ENCODE peak calls at places on chromosomes 16 and 17, in eight cellular contexts. M is adrenal gland; B is PC-3; O is keratinocyte; Q is adipocyte; Y is CD8-positive, alpha-beta T cell; F is stomach; C is cardiac muscle cell. Z is an unnamed sample.
A peak's percentile ranks its signal among the peaks of the same experiment; 100 is the strongest.

GRCh38 chr17:82698974-82699442 is 510 bp upstream of the RAB40B start:
- DNase-seq in M (peak; percentile 41), B (no peak), O (no peak), F (no peak), Q (no peak), Y (no peak), C (no peak), Z (no peak)

GRCh38 chr17:60390881-60391418 is 983 bp downstream of the USP32 start:
- DNase-seq in O (no peak), Y (peak; percentile 26), F (peak; percentile 30), M (peak; percentile 42), B (peak; percentile 47), Q (peak; percentile 78), C (peak; percentile 59), Z (peak; percentile 38)

GRCh38 chr17:55605705-55606104 is 94.5 kb upstream of the SMIM36 start:
- DNase-seq in Q (peak; percentile 10), Y (no peak), F (no peak), B (no peak), O (no peak), C (no peak), M (no peak), Z (no peak)

GRCh38 chr17:61007980-61008379 is 330.3 kb downstream of the BCAS3 start:
- DNase-seq in M (no peak), O (no peak), Q (no peak), C (peak; percentile 14), F (peak; percentile 25), B (no peak), Y (no peak), Z (no peak)

GRCh38 chr16:73697336-73697735 is 599.3 kb upstream of the PSMD7 start:
- DNase-seq in Y (no peak), F (no peak), C (no peak), M (no peak), B (no peak), O (peak; percentile 15), Q (no peak), Z (no peak)

GRCh38 chr16:23374721-23375120 is 72.6 kb downstream of the SCNN1B start:
- DNase-seq in M (no peak), O (no peak), F (peak; percentile 67), Q (no peak), B (peak; percentile 35), Y (no peak), C (no peak), Z (no peak)

GRCh38 chr17:71085238-71086033 is 916.1 kb downstream of the KCNJ2 start:
- DNase-seq in C (peak; percentile 60), F (peak; percentile 27), Y (no peak), O (no peak), Q (no peak), M (no peak), B (peak; percentile 46), Z (no peak)

GRCh38 chr17:13311301-13311700 is 290.4 kb downstream of the HS3ST3A1 start:
- DNase-seq in Y (no peak), M (no peak), C (no peak), B (no peak), Q (peak; percentile 88), F (no peak), O (no peak), Z (no peak)

GRCh38 chr17:61410100-61410551 is 10.5 kb downstream of the TBX2 start:
- DNase-seq in F (no peak), O (no peak), C (no peak), B (no peak), Q (peak; percentile 27), M (no peak), Y (no peak), Z (no peak)

GRCh38 chr17:41665566-41666335 is 22.9 kb upstream of the EIF1 start:
- DNase-seq in Y (peak; percentile 84), C (peak; percentile 89), O (no peak), F (peak; percentile 93), Q (peak; percentile 93), B (peak; percentile 86), M (peak; percentile 86), Z (peak; percentile 88)

GRCh38 chr17:27492470-27492869 is 36.2 kb downstream of the KSR1 start:
- DNase-seq in M (no peak), Q (no peak), O (no peak), C (no peak), B (no peak), Y (no peak), F (no peak), Z (no peak)

GRCh38 chr17:78596871-78597635 is 19.9 kb upstream of the DNAH17 start:
- DNase-seq in Y (no peak), Q (no peak), B (no peak), O (no peak), F (no peak), M (no peak), C (no peak), Z (no peak)

GRCh38 chr17:18129041-18129502 is 20.5 kb downstream of the MYO15A start:
- DNase-seq in Q (no peak), F (peak; percentile 77), C (no peak), O (no peak), B (peak; percentile 87), Y (no peak), M (no peak), Z (no peak)

GRCh38 chr17:15967706-15968399 is 22.9 kb downstream of the ADORA2B start:
- DNase-seq in B (no peak), C (no peak), Q (no peak), F (no peak), Y (no peak), O (no peak), M (peak; percentile 0), Z (no peak)

GRCh38 chr17:61519754-61520440 is 67.7 kb downstream of the TBX4 start:
- DNase-seq in F (no peak), Y (no peak), M (no peak), O (no peak), C (no peak), Q (no peak), B (no peak), Z (no peak)

GRCh38 chr16:3609895-3610697 is 1.3 kb downstream of the SLX4 start:
- DNase-seq in Q (no peak), O (no peak), C (no peak), F (no peak), Y (no peak), M (no peak), B (no peak), Z (no peak)

GRCh38 chr16:84526794-84527485 is 22.5 kb upstream of the MEAK7 start:
- DNase-seq in Y (no peak), O (no peak), Q (no peak), C (no peak), F (no peak), B (no peak), M (peak; percentile 61), Z (no peak)

GRCh38 chr16:27685802-27686201 is 135.9 kb downstream of the KATNIP start:
- DNase-seq in F (no peak), Q (no peak), Y (no peak), C (no peak), O (no peak), B (no peak), M (no peak), Z (no peak)

DNA sequence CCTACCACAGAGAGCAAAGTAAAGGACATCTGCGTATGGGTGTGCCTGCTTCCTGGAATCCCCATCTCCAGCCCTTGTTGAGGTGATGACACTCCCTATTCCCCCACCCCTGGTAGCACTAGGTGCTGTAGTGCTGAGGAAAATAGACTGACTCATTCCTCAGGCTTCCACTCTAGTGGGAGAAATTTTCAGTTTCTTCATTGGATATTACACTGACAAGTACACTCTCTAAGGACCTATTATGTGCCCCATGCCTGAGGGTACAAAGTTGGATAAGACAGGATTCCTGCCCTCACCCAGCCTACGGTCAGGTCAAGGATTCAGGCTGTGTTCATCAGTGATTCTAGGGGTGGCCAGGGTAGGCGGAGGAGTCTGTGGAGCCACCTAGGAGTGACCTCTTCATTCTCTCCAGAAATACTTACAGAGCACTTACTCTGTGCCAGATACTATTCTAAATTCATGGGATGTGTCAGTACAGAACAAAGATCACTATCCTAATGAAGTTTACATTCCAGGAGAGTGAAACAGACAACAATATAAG is 4.5 kb upstream of the ZC3H7A start:
- DNase-seq in Q (peak; percentile 39), O (no peak), Y (no peak), F (no peak), B (peak; percentile 4), M (no peak), C (no peak), Z (no peak)
- H3K36me3 ChIP-seq in Q (no peaks in the 10 kb centered on the region), O (no peaks in the 10 kb centered on the region), Y (no peaks in the 10 kb centered on the region), F (no peaks in the 10 kb centered on the region), B (no peaks in the 10 kb centered on the region), M (no peaks in the 10 kb centered on the region), C (no peaks in the 10 kb centered on the region), Z (no peaks in the 10 kb centered on the region)

GRCh38 chr17:47615766-47616424 is 33.8 kb upstream of the KPNB1 start:
- DNase-seq in Q (peak; percentile 88), C (peak; percentile 69), B (peak; percentile 92), M (no peak), O (no peak), Y (no peak), F (no peak), Z (peak; percentile 48)
- H3K36me3 ChIP-seq in Q (peaks cover 69% of the 10 kb centered on the region), C (peaks cover 61% of the 10 kb centered on the region), B (peaks cover 53% of the 10 kb centered on the region), M (peaks cover 81% of the 10 kb centered on the region), O (peaks cover 17% of the 10 kb centered on the region), Y (peaks cover 13% of the 10 kb centered on the region), F (peaks cover 84% of the 10 kb centered on the region), Z (peaks cover 29% of the 10 kb centered on the region)

GRCh38 chr17:43814026-43814425 is 18.9 kb downstream of the MPP3 start:
- DNase-seq in F (no peak), Y (no peak), Q (no peak), C (no peak), O (no peak), M (no peak), B (no peak), Z (no peak)

GRCh38 chr17:43812396-43813265 is 20.3 kb downstream of the MPP3 start:
- DNase-seq in M (no peak), Q (no peak), B (no peak), O (no peak), C (no peak), F (no peak), Y (no peak), Z (no peak)

GRCh38 chr17:43814714-43815113 is 18.2 kb downstream of the MPP3 start:
- DNase-seq in C (no peak), M (no peak), Q (peak; percentile 87), F (no peak), O (no peak), Y (no peak), B (peak; percentile 76), Z (no peak)

GRCh38 chr17:43810823-43811222 is 22.1 kb downstream of the MPP3 start:
- DNase-seq in C (no peak), B (no peak), F (no peak), Y (no peak), O (no peak), Q (no peak), M (no peak), Z (no peak)

GRCh38 chr17:43813386-43813785 is 19.6 kb downstream of the MPP3 start:
- DNase-seq in F (no peak), O (no peak), B (no peak), C (no peak), Y (no peak), Q (no peak), M (no peak), Z (no peak)
- H3K36me3 ChIP-seq in F (peaks cover 75% of the 10 kb centered on the region), O (peaks cover 26% of the 10 kb centered on the region), B (peaks cover 27% of the 10 kb centered on the region), C (no peaks in the 10 kb centered on the region), Y (no peaks in the 10 kb centered on the region), Q (peaks cover 59% of the 10 kb centered on the region), M (peaks cover 3% of the 10 kb centered on the region), Z (no peaks in the 10 kb centered on the region)

DNA sequence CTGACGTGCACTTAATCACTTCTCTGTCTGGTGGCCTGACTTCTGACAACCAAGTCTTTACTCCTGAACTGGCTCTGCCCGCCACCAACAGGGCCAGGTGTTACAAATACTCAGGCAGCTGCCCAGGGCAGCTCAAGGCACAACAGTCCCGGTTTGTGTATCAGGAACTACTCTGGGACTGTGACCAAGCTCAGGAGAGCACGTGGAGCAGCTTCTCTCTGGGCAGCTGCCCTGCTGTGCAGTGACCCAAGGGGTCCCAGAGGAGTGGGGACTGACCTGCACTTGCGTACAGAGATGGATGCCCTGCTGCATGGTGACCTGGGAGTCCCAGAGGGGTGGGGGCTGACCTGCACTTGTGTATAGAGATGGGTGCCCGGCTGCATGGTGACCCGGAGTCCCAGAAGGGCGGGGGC is 21.9 kb downstream of the LITAFD start:
- DNase-seq in C (no peak), Q (no peak), M (no peak), B (no peak), F (no peak), Y (no peak), O (no peak), Z (no peak)
- H3K36me3 ChIP-seq in C (peaks cover 70% of the 10 kb centered on the region), Q (peaks cover 94% of the 10 kb centered on the region), M (peaks cover 98% of the 10 kb centered on the region), B (peaks cover 55% of the 10 kb centered on the region), F (peaks cover 100% of the 10 kb centered on the region), Y (peaks cover 82% of the 10 kb centered on the region), O (peaks cover 41% of the 10 kb centered on the region), Z (peaks cover 87% of the 10 kb centered on the region)

Z was measured in CD4-positive, alpha-beta memory T cell.